ENCODE peak calls at places on chromosomes 11 and 22, in nine cellular contexts. One of them, this sample, is unnamed.

GRCh38 chr22:48492371-48493320 is 1335.0 kb downstream of the BRD1 start:
- DNase-seq in CD4-positive, alpha-beta memory T cell: no peak
- DNase-seq in stimulated activated CD4-positive, alpha-beta T cell treated with anti-CD3 and anti-CD28 coated beads, Interleukin-4, amount 100 ng/mL, for 1 hour: no peak
- DNase-seq in smooth muscle cell of the brain vasculature: peak
- DNase-seq in EH: peak
- DNase-seq in Panc1: peak
- DNase-seq in NCI-H748 treated with DMSO at 0.1 percent for 48 hours: peak
- DNase-seq in HAP-1: peak
- DNase-seq in myocyte: peak
- DNase-seq in this sample: peak

GRCh38 chr11:115141715-115142114 is 362.5 kb downstream of the CADM1 start:
- DNase-seq in NCI-H748 treated with DMSO at 0.1 percent for 48 hours: no peak
- DNase-seq in HAP-1: no peak
- DNase-seq in smooth muscle cell of the brain vasculature: no peak
- DNase-seq in stimulated activated CD4-positive, alpha-beta T cell treated with anti-CD3 and anti-CD28 coated beads, Interleukin-4, amount 100 ng/mL, for 1 hour: no peak
- DNase-seq in EH: no peak
- DNase-seq in CD4-positive, alpha-beta memory T cell: no peak
- DNase-seq in myocyte: no peak
- DNase-seq in Panc1: no peak
- DNase-seq in this sample: no peak

GRCh38 chr11:64516226-64516625 is 74.8 kb upstream of the SLC22A12 start:
- DNase-seq in myocyte: no peak
- DNase-seq in EH: no peak
- DNase-seq in smooth muscle cell of the brain vasculature: no peak
- DNase-seq in HAP-1: peak
- DNase-seq in Panc1: no peak
- DNase-seq in NCI-H748 treated with DMSO at 0.1 percent for 48 hours: no peak
- DNase-seq in stimulated activated CD4-positive, alpha-beta T cell treated with anti-CD3 and anti-CD28 coated beads, Interleukin-4, amount 100 ng/mL, for 1 hour: no peak
- DNase-seq in CD4-positive, alpha-beta memory T cell: no peak
- DNase-seq in this sample: no peak

GRCh38 chr22:46734830-46735453 is 3.1 kb downstream of the CERK start:
- DNase-seq in NCI-H748 treated with DMSO at 0.1 percent for 48 hours: peak
- DNase-seq in EH: no peak
- DNase-seq in smooth muscle cell of the brain vasculature: no peak
- DNase-seq in HAP-1: no peak
- DNase-seq in CD4-positive, alpha-beta memory T cell: peak
- DNase-seq in stimulated activated CD4-positive, alpha-beta T cell treated with anti-CD3 and anti-CD28 coated beads, Interleukin-4, amount 100 ng/mL, for 1 hour: peak
- DNase-seq in Panc1: no peak
- DNase-seq in myocyte: no peak
- DNase-seq in this sample: no peak

GRCh38 chr11:33687733-33688479 is 12.7 kb downstream of the C11orf91 start:
- DNase-seq in NCI-H748 treated with DMSO at 0.1 percent for 48 hours: peak
- DNase-seq in EH: peak
- DNase-seq in CD4-positive, alpha-beta memory T cell: no peak
- DNase-seq in stimulated activated CD4-positive, alpha-beta T cell treated with anti-CD3 and anti-CD28 coated beads, Interleukin-4, amount 100 ng/mL, for 1 hour: no peak
- DNase-seq in myocyte: peak
- DNase-seq in smooth muscle cell of the brain vasculature: peak
- DNase-seq in Panc1: no peak
- DNase-seq in HAP-1: peak
- DNase-seq in this sample: no peak

GRCh38 chr22:33996824-33997223 is 76.5 kb upstream of the LARGE1 start:
- DNase-seq in EH: no peak
- DNase-seq in NCI-H748 treated with DMSO at 0.1 percent for 48 hours: no peak
- DNase-seq in HAP-1: no peak
- DNase-seq in Panc1: no peak
- DNase-seq in myocyte: no peak
- DNase-seq in smooth muscle cell of the brain vasculature: no peak
- DNase-seq in CD4-positive, alpha-beta memory T cell: no peak
- DNase-seq in stimulated activated CD4-positive, alpha-beta T cell treated with anti-CD3 and anti-CD28 coated beads, Interleukin-4, amount 100 ng/mL, for 1 hour: no peak
- DNase-seq in this sample: no peak

GRCh38 chr11:64051297-64051696 is 15.6 kb downstream of the FLRT1 start:
- DNase-seq in Panc1: no peak
- DNase-seq in myocyte: no peak
- DNase-seq in NCI-H748 treated with DMSO at 0.1 percent for 48 hours: no peak
- DNase-seq in smooth muscle cell of the brain vasculature: no peak
- DNase-seq in HAP-1: no peak
- DNase-seq in stimulated activated CD4-positive, alpha-beta T cell treated with anti-CD3 and anti-CD28 coated beads, Interleukin-4, amount 100 ng/mL, for 1 hour: no peak
- DNase-seq in EH: no peak
- DNase-seq in CD4-positive, alpha-beta memory T cell: no peak
- DNase-seq in this sample: no peak

GRCh38 chr11:128619540-128620305 is 32.4 kb upstream of the ETS1 start:
- DNase-seq in EH: no peak
- DNase-seq in CD4-positive, alpha-beta memory T cell: no peak
- DNase-seq in stimulated activated CD4-positive, alpha-beta T cell treated with anti-CD3 and anti-CD28 coated beads, Interleukin-4, amount 100 ng/mL, for 1 hour: no peak
- DNase-seq in myocyte: no peak
- DNase-seq in NCI-H748 treated with DMSO at 0.1 percent for 48 hours: no peak
- DNase-seq in HAP-1: no peak
- DNase-seq in Panc1: no peak
- DNase-seq in smooth muscle cell of the brain vasculature: no peak
- DNase-seq in this sample: no peak

GRCh38 chr22:28574159-28574788 is 105.4 kb downstream of the TTC28 start:
- DNase-seq in Panc1: no peak
- DNase-seq in EH: no peak
- DNase-seq in CD4-positive, alpha-beta memory T cell: no peak
- DNase-seq in NCI-H748 treated with DMSO at 0.1 percent for 48 hours: no peak
- DNase-seq in myocyte: no peak
- DNase-seq in stimulated activated CD4-positive, alpha-beta T cell treated with anti-CD3 and anti-CD28 coated beads, Interleukin-4, amount 100 ng/mL, for 1 hour: no peak
- DNase-seq in HAP-1: no peak
- DNase-seq in smooth muscle cell of the brain vasculature: no peak
- DNase-seq in this sample: no peak

GRCh38 chr11:69227271-69227670 is 66.7 kb upstream of the MYEOV start:
- DNase-seq in myocyte: peak
- DNase-seq in CD4-positive, alpha-beta memory T cell: no peak
- DNase-seq in EH: no peak
- DNase-seq in stimulated activated CD4-positive, alpha-beta T cell treated with anti-CD3 and anti-CD28 coated beads, Interleukin-4, amount 100 ng/mL, for 1 hour: no peak
- DNase-seq in Panc1: no peak
- DNase-seq in smooth muscle cell of the brain vasculature: no peak
- DNase-seq in HAP-1: no peak
- DNase-seq in NCI-H748 treated with DMSO at 0.1 percent for 48 hours: no peak
- DNase-seq in this sample: no peak

GRCh38 chr11:3219281-3219892 is 774 bp upstream of the MRGPRG start:
- DNase-seq in CD4-positive, alpha-beta memory T cell: no peak
- DNase-seq in smooth muscle cell of the brain vasculature: no peak
- DNase-seq in HAP-1: peak
- DNase-seq in stimulated activated CD4-positive, alpha-beta T cell treated with anti-CD3 and anti-CD28 coated beads, Interleukin-4, amount 100 ng/mL, for 1 hour: no peak
- DNase-seq in EH: no peak
- DNase-seq in Panc1: no peak
- DNase-seq in NCI-H748 treated with DMSO at 0.1 percent for 48 hours: no peak
- DNase-seq in myocyte: no peak
- DNase-seq in this sample: no peak

GRCh38 chr22:35229865-35230264 is 27.4 kb upstream of the HMGXB4 start:
- DNase-seq in Panc1: no peak
- DNase-seq in EH: no peak
- DNase-seq in CD4-positive, alpha-beta memory T cell: no peak
- DNase-seq in myocyte: no peak
- DNase-seq in HAP-1: no peak
- DNase-seq in smooth muscle cell of the brain vasculature: no peak
- DNase-seq in stimulated activated CD4-positive, alpha-beta T cell treated with anti-CD3 and anti-CD28 coated beads, Interleukin-4, amount 100 ng/mL, for 1 hour: no peak
- DNase-seq in NCI-H748 treated with DMSO at 0.1 percent for 48 hours: no peak
- DNase-seq in this sample: no peak

GRCh38 chr11:5280582-5281102 is 10.9 kb upstream of the HBE1 start:
- DNase-seq in Panc1: peak
- DNase-seq in stimulated activated CD4-positive, alpha-beta T cell treated with anti-CD3 and anti-CD28 coated beads, Interleukin-4, amount 100 ng/mL, for 1 hour: no peak
- DNase-seq in smooth muscle cell of the brain vasculature: peak
- DNase-seq in EH: peak
- DNase-seq in NCI-H748 treated with DMSO at 0.1 percent for 48 hours: no peak
- DNase-seq in myocyte: peak
- DNase-seq in HAP-1: peak
- DNase-seq in CD4-positive, alpha-beta memory T cell: no peak
- DNase-seq in this sample: peak